ENCODE peak calls at places on chromosomes 2 and 18, in seven cellular contexts. W, O, F, V, A, D and Q are unnamed samples. For H3K9me3 and H3K36me3, the result is how much of the 10 kb centered on the place peaks cover.

GRCh38 chr2:219644801-219645480 is 17.5 kb downstream of the SLC4A3 start:
- DNase-seq in W (no peak), O (no peak), F (peak), V (no peak), A (no peak), D (no peak), Q (peak)

GRCh38 chr2:211331736-211332135 is 775.3 kb downstream of the CPS1 start:
- DNase-seq in W (no peak), O (no peak), F (no peak), V (no peak), A (no peak), D (no peak), Q (no peak)

GRCh38 chr2:85577386-85578242 is at the start of gene VAMP8:
- DNase-seq in W (peak), O (peak), F (no peak), V (peak), A (peak), D (no peak), Q (peak)

GRCh38 chr18:10124557-10124956 is 210.7 kb downstream of the VAPA start:
- DNase-seq in W (no peak), O (no peak), F (no peak), V (no peak), A (no peak), D (no peak), Q (no peak)

GRCh38 chr2:224997802-224998201 is 44.5 kb downstream of the DOCK10 start:
- DNase-seq in W (no peak), O (no peak), F (no peak), V (no peak), A (no peak), D (no peak), Q (no peak)

GRCh38 chr18:79469309-79469708 is 73.6 kb downstream of the NFATC1 start:
- DNase-seq in W (no peak), O (no peak), F (no peak), V (no peak), A (no peak), D (no peak), Q (no peak)

GRCh38 chr2:175187378-175187777 is 5.9 kb upstream of the ATP5MC3 start:
- DNase-seq in W (no peak), O (no peak), F (no peak), V (peak), A (peak), D (no peak), Q (no peak)

GRCh38 chr18:63708650-63709049 is 5.9 kb downstream of the SERPINB11 start:
- DNase-seq in W (no peak), O (no peak), F (no peak), V (no peak), A (no peak), D (no peak), Q (no peak)

GRCh38 chr2:47558116-47559078 is 155.4 kb downstream of the MSH2 start:
- DNase-seq in W (no peak), O (no peak), F (no peak), V (no peak), A (no peak), D (no peak), Q (no peak)

GRCh38 chr18:79493801-79494211 is 98.1 kb downstream of the NFATC1 start:
- DNase-seq in W (peak), O (no peak), F (peak), V (no peak), A (no peak), D (no peak), Q (no peak)

GRCh38 chr2:111701798-111702118 is 182.2 kb downstream of the ANAPC1 start:
- DNase-seq in W (no peak), O (no peak), F (no peak), V (no peak), A (no peak), D (no peak), Q (no peak)

GRCh38 chr2:201781583-201782051 is 884 bp upstream of the ALS2 start:
- DNase-seq in W (no peak), O (peak), F (no peak), V (peak), A (no peak), D (no peak), Q (peak)

GRCh38 chr18:47949197-47949596 is 18.7 kb upstream of the SMAD2 start:
- DNase-seq in W (no peak), O (no peak), F (no peak), V (no peak), A (no peak), D (no peak), Q (no peak)

GRCh38 chr2:197054437-197054836 is 127.9 kb upstream of the PGAP1 start:
- DNase-seq in W (no peak), O (no peak), F (no peak), V (no peak), A (no peak), D (no peak), Q (no peak)

GRCh38 chr2:32701806-32702205 is 74.0 kb downstream of the TTC27 start:
- DNase-seq in W (no peak), O (no peak), F (no peak), V (no peak), A (no peak), D (no peak), Q (no peak)

GRCh38 chr2:232668805-232669444 is 28.2 kb upstream of the GIGYF2 start:
- DNase-seq in W (no peak), O (no peak), F (no peak), V (no peak), A (peak), D (peak), Q (no peak)

GRCh38 chr2:141411419-141411818 is 719.4 kb downstream of the LRP1B start:
- DNase-seq in W (no peak), O (no peak), F (no peak), V (no peak), A (no peak), D (no peak), Q (no peak)

GRCh38 chr18:39998332-39998731 is 1956.7 kb upstream of the PIK3C3 start:
- DNase-seq in W (no peak), O (no peak), F (no peak), V (no peak), A (no peak), D (no peak), Q (no peak)

GRCh38 chr2:190513877-190514276 is 20.6 kb downstream of the NEMP2 start:
- DNase-seq in W (no peak), O (no peak), F (no peak), V (no peak), A (no peak), D (no peak), Q (no peak)

GRCh38 chr2:231640646-231641111 is 48.0 kb downstream of the TEX44 start:
- DNase-seq in W (peak), O (peak), F (peak), V (no peak), A (peak), D (peak), Q (peak)

GRCh38 chr2:32559136-32559535 is 68.7 kb upstream of the TTC27 start:
- DNase-seq in W (no peak), O (no peak), F (no peak), V (no peak), A (no peak), D (no peak), Q (no peak)

GRCh38 chr2:219446101-219446504 is 11.5 kb downstream of the SPEG start:
- DNase-seq in W (no peak), O (peak), F (no peak), V (no peak), A (no peak), D (no peak), Q (no peak)

GRCh38 chr18:62500966-62501591 is 21.7 kb upstream of the ZCCHC2 start:
- DNase-seq in W (no peak), O (no peak), F (no peak), V (no peak), A (no peak), D (no peak), Q (peak)

GRCh38 chr2:59112258-59112657 is 871.1 kb upstream of the FANCL start:
- DNase-seq in W (no peak), O (no peak), F (no peak), V (no peak), A (no peak), D (no peak), Q (no peak)

GRCh38 chr2:63661076-63661475 is 72.3 kb downstream of the MDH1 start:
- DNase-seq in W (no peak), O (no peak), F (no peak), V (no peak), A (no peak), D (no peak), Q (no peak)

GRCh38 chr2:71882949-71883472 is 264.7 kb downstream of the CYP26B1 start:
- DNase-seq in W (peak), O (peak), F (peak), V (no peak), A (peak), D (peak), Q (peak)

GRCh38 chr2:9748586-9748985 is 94.7 kb upstream of the TAF1B start:
- DNase-seq in W (no peak), O (no peak), F (no peak), V (no peak), A (no peak), D (no peak), Q (peak)

GRCh38 chr18:28791101-28791500 is 614.2 kb upstream of the CDH2 start:
- DNase-seq in W (no peak), O (no peak), F (no peak), V (no peak), A (no peak), D (no peak), Q (no peak)

GRCh38 chr2:212638694-212639093 is 100.1 kb upstream of the ERBB4 start:
- DNase-seq in W (no peak), O (no peak), F (no peak), V (no peak), A (no peak), D (no peak), Q (no peak)

GRCh38 chr2:20584637-20585321 is 66.1 kb downstream of the HS1BP3 start:
- DNase-seq in W (no peak), O (peak), F (peak), V (no peak), A (no peak), D (no peak), Q (peak)

GRCh38 chr2:17303496-17303895 is 214.7 kb downstream of the RAD51AP2 start:
- DNase-seq in W (no peak), O (no peak), F (no peak), V (no peak), A (no peak), D (no peak), Q (no peak)

GRCh38 chr2:217366246-217366645 is 506.4 kb upstream of the TNP1 start:
- DNase-seq in W (no peak), O (no peak), F (no peak), V (no peak), A (no peak), D (no peak), Q (no peak)

GRCh38 chr18:50250935-50251334 is 15.4 kb downstream of the CFAP53 start:
- DNase-seq in W (no peak), O (no peak), F (no peak), V (no peak), A (no peak), D (no peak), Q (no peak)

GRCh38 chr18:36828157-36828629 is 609 bp downstream of the TPGS2 start:
- DNase-seq in W (no peak), O (peak), F (no peak), V (no peak), A (peak), D (peak), Q (peak)

GRCh38 chr18:56065101-56065500 is 477.1 kb upstream of the TCF4 start:
- DNase-seq in W (no peak), O (no peak), F (no peak), V (no peak), A (no peak), D (no peak), Q (no peak)

GRCh38 chr2:33317369-33318015 is 159.0 kb upstream of the RASGRP3 start:
- DNase-seq in W (no peak), O (no peak), F (no peak), V (no peak), A (no peak), D (no peak), Q (no peak)

GRCh38 chr2:42846932-42847595 is 54.7 kb upstream of the HAAO start:
- DNase-seq in W (no peak), O (no peak), F (no peak), V (no peak), A (no peak), D (no peak), Q (no peak)

GRCh38 chr2:69993048-69993565 is 31.7 kb upstream of the ASPRV1 start:
- DNase-seq in W (no peak), O (no peak), F (no peak), V (no peak), A (no peak), D (no peak), Q (no peak)

GRCh38 chr2:229835601-229836283 is 86.1 kb downstream of the TRIP12 start:
- DNase-seq in W (no peak), O (no peak), F (no peak), V (peak), A (no peak), D (no peak), Q (peak)

GRCh38 chr18:54222922-54223567 is 1.4 kb downstream of the MBD2 start:
- DNase-seq in W (no peak), O (no peak), F (no peak), V (peak), A (no peak), D (no peak), Q (peak)
- H3K4me3 ChIP-seq in W (peak), O (peak), F (peak), V (peak), A (peak), D (peak), Q (peak)

DNA sequence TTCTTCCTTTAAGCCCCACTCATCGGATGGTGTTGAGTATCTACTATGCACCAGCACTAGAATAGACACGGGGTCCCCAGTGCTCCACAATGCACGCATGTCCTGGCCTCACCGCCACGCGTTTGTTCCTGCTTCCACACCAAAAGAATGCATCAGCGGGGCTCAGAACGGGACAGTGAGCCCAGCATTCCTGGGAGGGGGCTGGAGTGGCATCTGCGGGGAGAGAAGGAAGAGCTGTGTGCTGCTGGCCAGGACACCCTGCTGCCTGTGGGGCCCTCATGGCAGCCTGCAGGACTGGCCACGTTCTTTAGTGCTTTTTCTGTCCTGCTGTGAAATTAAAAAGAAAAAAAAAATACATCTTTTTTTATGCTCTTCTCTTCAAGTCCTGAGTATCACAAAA is 738.8 kb upstream of the SALL3 start:
- DNase-seq in W (no peak), O (no peak), F (no peak), V (no peak), A (no peak), D (no peak), Q (no peak)
- H3K9me3 ChIP-seq in W (under half), O (under half), F (under half), V (under half), A (under half), D (under half), Q (under half)

DNA sequence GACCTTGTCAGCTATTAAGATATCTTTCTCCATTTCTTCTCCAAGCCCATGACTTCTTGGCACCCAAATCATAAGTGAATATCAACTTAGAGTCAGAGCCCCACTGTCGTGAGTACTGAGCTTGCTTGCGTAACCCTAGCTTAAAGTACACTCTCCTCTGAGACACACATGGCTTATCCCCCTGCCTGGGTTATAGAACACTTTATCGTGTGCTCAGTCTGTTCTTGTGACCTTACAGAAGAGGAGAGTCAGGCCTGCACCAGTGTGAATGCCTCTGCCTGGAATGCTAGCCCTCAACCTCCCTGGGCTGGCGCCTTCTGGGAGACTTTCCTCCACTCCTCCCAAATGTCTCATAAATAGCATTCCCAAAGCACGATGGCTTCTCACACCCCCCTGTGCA is 79.3 kb downstream of the CEP192 start:
- DNase-seq in W (no peak), O (no peak), F (peak), V (no peak), A (no peak), D (no peak), Q (no peak)
- H3K36me3 ChIP-seq in W (under half), O (half or more), F (half or more), V (half or more), A (half or more), D (under half), Q (under half)

GRCh38 chr2:234331966-234332365 is 164.9 kb downstream of the ARL4C start:
- DNase-seq in W (no peak), O (no peak), F (no peak), V (no peak), A (no peak), D (no peak), Q (no peak)
- H3K4me3 ChIP-seq in W (no peak), O (no peak), F (no peak), V (no peak), A (no peak), D (no peak), Q (no peak)

GRCh38 chr2:54584598-54584997 is 128.5 kb downstream of the SPTBN1 start:
- DNase-seq in W (no peak), O (no peak), F (no peak), V (no peak), A (no peak), D (no peak), Q (no peak)
- H3K9me3 ChIP-seq in W (under half), O (under half), F (under half), V (under half), A (under half), D (under half), Q (under half)

GRCh38 chr18:172361-172760 is 14.0 kb downstream of the USP14 start:
- DNase-seq in W (no peak), O (no peak), F (no peak), V (no peak), A (no peak), D (no peak), Q (no peak)
- H3K36me3 ChIP-seq in W (under half), O (half or more), F (under half), V (under half), A (half or more), D (under half), Q (under half)

GRCh38 chr2:236168110-236169067 is at the start of gene GBX2:
- DNase-seq in W (no peak), O (no peak), F (no peak), V (no peak), A (peak), D (no peak), Q (peak)
- H3K4me3 ChIP-seq in W (no peak), O (peak), F (peak), V (no peak), A (peak), D (peak), Q (peak)

GRCh38 chr2:26080356-26080755 is 46.5 kb downstream of the RAB10 start:
- DNase-seq in W (no peak), O (no peak), F (no peak), V (no peak), A (no peak), D (no peak), Q (no peak)
- H3K9me3 ChIP-seq in W (under half), O (under half), F (under half), V (under half), A (under half), D (under half), Q (under half)